ENCODE peak calls at places on chromosome 4, in seven cellular contexts. R is SK-N-SH, A is astrocyte, P is MM.1S, D is IMR-90, W is H9, T is fibroblast of lung. Z is an unnamed sample.

GRCh38 chr4:155085843-155086530 is 122.4 kb upstream of the NPY2R start:
- DNase-seq in R (no peak), A (peak), P (no peak), D (peak), W (no peak), T (peak), Z (no peak)

GRCh38 chr4:74114234-74114633 is 15.2 kb upstream of the CXCL2 start:
- DNase-seq in R (no peak), A (peak), P (no peak), D (peak), W (no peak), T (peak), Z (no peak)

GRCh38 chr4:37981425-37981824 is 21.2 kb downstream of the PTTG2 start:
- DNase-seq in R (no peak), A (no peak), P (no peak), D (no peak), W (no peak), T (no peak), Z (no peak)

GRCh38 chr4:2878346-2878745 is 34.7 kb downstream of the ADD1 start:
- DNase-seq in R (no peak), A (no peak), P (no peak), D (no peak), W (no peak), T (no peak), Z (no peak)

GRCh38 chr4:3677671-3678070 is 88.5 kb upstream of the ADRA2C start:
- DNase-seq in R (no peak), A (no peak), P (no peak), D (no peak), W (no peak), T (no peak), Z (no peak)

GRCh38 chr4:113560579-113560978 is 201.0 kb downstream of the CAMK2D start:
- DNase-seq in R (no peak), A (no peak), P (no peak), D (no peak), W (no peak), T (peak), Z (no peak)

GRCh38 chr4:118941799-118942198 is 53.1 kb downstream of the SYNPO2 start:
- DNase-seq in R (no peak), A (peak), P (no peak), D (peak), W (no peak), T (peak), Z (no peak)

GRCh38 chr4:127668770-127669169 is 36.0 kb downstream of the INTU start:
- DNase-seq in R (no peak), A (peak), P (no peak), D (peak), W (no peak), T (no peak), Z (no peak)

GRCh38 chr4:86043755-86044592 is 315.9 kb downstream of the MAPK10 start:
- DNase-seq in R (peak), A (no peak), P (peak), D (peak), W (no peak), T (peak), Z (peak)

GRCh38 chr4:123785515-123785914 is 388.9 kb downstream of the SPRY1 start:
- DNase-seq in R (no peak), A (peak), P (no peak), D (peak), W (peak), T (peak), Z (peak)

GRCh38 chr4:3122081-3122563 is 47.6 kb downstream of the HTT start:
- DNase-seq in R (no peak), A (peak), P (no peak), D (peak), W (no peak), T (peak), Z (no peak)

GRCh38 chr4:105059337-105059736 is 87.3 kb upstream of the TET2 start:
- DNase-seq in R (no peak), A (peak), P (no peak), D (no peak), W (no peak), T (no peak), Z (no peak)

GRCh38 chr4:104829761-104830160 is 316.9 kb upstream of the TET2 start:
- DNase-seq in R (no peak), A (no peak), P (no peak), D (no peak), W (no peak), T (no peak), Z (no peak)

GRCh38 chr4:107794001-107794400 is 30.7 kb upstream of the SGMS2 start:
- DNase-seq in R (no peak), A (no peak), P (no peak), D (no peak), W (no peak), T (no peak), Z (peak)

GRCh38 chr4:13173974-13174373 is 310.2 kb downstream of the RAB28 start:
- DNase-seq in R (no peak), A (no peak), P (no peak), D (no peak), W (no peak), T (peak), Z (peak)

GRCh38 chr4:82898322-82899243 is 2.0 kb upstream of the THAP9 start:
- DNase-seq in R (no peak), A (peak), P (peak), D (peak), W (no peak), T (peak), Z (peak)

GRCh38 chr4:121654738-121655137 is 42.0 kb downstream of the ANXA5 start:
- DNase-seq in R (no peak), A (no peak), P (no peak), D (no peak), W (no peak), T (no peak), Z (no peak)

GRCh38 chr4:101306225-101306624 is 41.1 kb downstream of the PPP3CA start:
- DNase-seq in R (no peak), A (peak), P (peak), D (no peak), W (no peak), T (no peak), Z (no peak)

GRCh38 chr4:186685744-186686143 is 37.9 kb downstream of the FAT1 start:
- DNase-seq in R (no peak), A (peak), P (no peak), D (peak), W (no peak), T (peak), Z (no peak)

GRCh38 chr4:101871962-101872676 is 81.6 kb downstream of the BANK1 start:
- DNase-seq in R (no peak), A (no peak), P (no peak), D (no peak), W (no peak), T (no peak), Z (no peak)

GRCh38 chr4:178306565-178306964 is 864.3 kb upstream of the AGA start:
- DNase-seq in R (no peak), A (peak), P (no peak), D (peak), W (peak), T (peak), Z (no peak)

GRCh38 chr4:10461091-10461849 is 4.0 kb upstream of the ZNF518B start:
- DNase-seq in R (peak), A (peak), P (peak), D (peak), W (peak), T (peak), Z (peak)

GRCh38 chr4:147964519-147964918 is 232.6 kb downstream of the ARHGAP10 start:
- DNase-seq in R (no peak), A (no peak), P (no peak), D (peak), W (no peak), T (peak), Z (no peak)

GRCh38 chr4:111268769-111269414 is 646.0 kb upstream of the PITX2 start:
- DNase-seq in R (no peak), A (peak), P (peak), D (peak), W (no peak), T (peak), Z (no peak)

GRCh38 chr4:48899950-48900349 is 6.6 kb downstream of the OCIAD2 start:
- DNase-seq in R (no peak), A (peak), P (no peak), D (peak), W (no peak), T (no peak), Z (no peak)

GRCh38 chr4:189285377-189285776 is 655.3 kb upstream of the FRG1 start:
- DNase-seq in R (no peak), A (no peak), P (no peak), D (no peak), W (peak), T (no peak), Z (no peak)

DNA sequence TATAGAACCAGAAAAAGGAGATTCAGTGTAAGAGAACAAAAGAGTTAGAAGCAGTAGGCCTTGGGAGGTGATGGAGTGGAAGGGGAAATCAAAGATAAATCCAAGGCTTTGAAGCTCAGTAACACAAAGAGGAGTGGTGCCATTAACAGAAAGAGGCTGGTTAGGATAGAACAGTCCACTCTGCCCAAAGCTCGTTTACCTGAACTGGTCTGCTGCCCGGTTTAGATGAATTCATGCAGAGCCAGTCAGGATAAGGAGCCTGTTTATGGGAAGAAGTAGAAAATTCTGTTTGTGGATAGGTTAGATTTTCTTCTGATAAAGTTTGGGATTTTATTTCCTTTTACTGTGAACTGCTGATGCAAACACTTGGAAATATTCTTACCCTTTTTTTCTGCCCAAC is 80.6 kb downstream of the HMGB2 start:
- DNase-seq in R (no peak), A (no peak), P (no peak), D (no peak), W (no peak), T (no peak), Z (no peak)
- H3K9ac ChIP-seq in R (no peak), A (no peak), P (no peak), D (no peak), W (no peak), T (no peak), Z (no peak)

GRCh38 chr4:42638993-42639392 is 17.9 kb downstream of the ATP8A1 start:
- DNase-seq in R (no peak), A (no peak), P (peak), D (no peak), W (no peak), T (no peak), Z (no peak)
- H3K9ac ChIP-seq in R (no peak), A (no peak), P (peak), D (no peak), W (no peak), T (no peak), Z (no peak)

GRCh38 chr4:39533541-39533940 is 6.3 kb upstream of the UGDH start:
- DNase-seq in R (no peak), A (no peak), P (no peak), D (no peak), W (no peak), T (no peak), Z (no peak)
- H3K9ac ChIP-seq in R (no peak), A (no peak), P (no peak), D (no peak), W (no peak), T (no peak), Z (no peak)

GRCh38 chr4:54290980-54291379 is 61.9 kb downstream of the PDGFRA start:
- DNase-seq in R (no peak), A (no peak), P (no peak), D (no peak), W (no peak), T (no peak), Z (no peak)
- H3K9ac ChIP-seq in R (no peak), A (no peak), P (no peak), D (no peak), W (no peak), T (no peak), Z (no peak)

DNA sequence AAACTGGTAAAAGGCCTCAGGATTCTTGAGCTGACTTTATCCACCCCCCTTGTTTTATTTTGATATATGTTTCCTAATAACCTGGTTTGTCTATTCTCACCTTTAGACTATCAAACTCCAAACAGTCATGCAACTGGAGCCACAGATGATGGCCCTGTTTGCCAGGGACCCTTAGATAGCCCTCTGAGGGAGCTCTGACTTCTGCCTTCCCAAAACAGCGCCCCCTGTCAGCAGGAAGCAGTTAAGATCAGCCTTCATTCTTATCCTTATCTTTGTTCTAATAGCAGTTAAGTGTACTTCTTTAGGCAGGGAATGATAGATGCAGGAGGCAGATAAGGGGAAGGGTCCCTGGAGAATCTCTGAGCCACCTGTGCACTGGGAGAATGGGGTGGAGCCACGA is 27.5 kb upstream of the CXCL13 start:
- DNase-seq in R (no peak), A (no peak), P (no peak), D (no peak), W (no peak), T (no peak), Z (no peak)
- H3K9ac ChIP-seq in R (no peak), A (no peak), P (no peak), D (no peak), W (no peak), T (no peak), Z (no peak)

DNA sequence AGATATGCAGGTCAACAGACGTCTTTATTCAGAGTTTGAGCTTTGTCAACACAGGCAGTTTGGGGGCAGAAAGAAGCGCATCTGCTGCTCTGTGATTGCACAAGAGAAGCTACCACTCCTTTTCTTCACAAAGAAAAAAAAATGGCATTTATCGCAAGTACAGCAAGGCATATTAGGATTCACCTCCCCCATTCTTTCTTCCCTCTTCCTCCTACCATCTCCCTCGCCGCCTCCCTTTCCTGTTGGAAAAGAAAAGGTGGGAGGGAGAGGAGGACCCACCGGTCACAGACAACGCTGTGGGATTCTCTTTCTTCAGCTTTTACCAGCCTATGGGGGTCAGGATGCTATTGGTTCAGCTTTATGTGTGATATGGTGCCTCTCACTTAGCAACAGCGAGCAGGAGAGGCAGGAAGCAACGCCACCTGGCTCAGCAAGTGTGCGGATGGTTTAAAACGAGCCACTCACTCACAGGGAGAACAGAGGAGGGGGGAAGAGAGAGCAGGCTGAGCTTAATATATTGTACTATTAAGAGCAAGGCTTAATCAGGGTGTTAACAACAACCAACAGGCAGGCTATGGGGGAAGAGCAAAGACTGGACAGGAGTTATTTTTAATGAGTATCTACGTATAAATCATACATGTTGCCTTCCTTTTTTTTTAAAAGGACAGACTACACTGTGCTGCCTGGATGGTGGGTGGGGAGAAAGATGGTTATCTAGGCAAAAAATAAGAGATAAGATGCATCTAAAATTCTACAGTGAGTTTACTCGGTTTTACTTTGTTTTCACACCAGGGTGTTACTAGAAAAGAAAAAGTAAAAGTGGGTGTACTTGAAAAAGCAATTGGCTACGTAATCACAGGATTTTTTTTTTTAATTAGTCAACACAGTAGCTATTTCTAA is 104.7 kb downstream of the MAML3 start:
- DNase-seq in R (peak), A (peak), P (no peak), D (peak), W (peak), T (peak), Z (peak)
- H3K9ac ChIP-seq in R (peak), A (peak), P (no peak), D (peak), W (peak), T (peak), Z (peak)

DNA sequence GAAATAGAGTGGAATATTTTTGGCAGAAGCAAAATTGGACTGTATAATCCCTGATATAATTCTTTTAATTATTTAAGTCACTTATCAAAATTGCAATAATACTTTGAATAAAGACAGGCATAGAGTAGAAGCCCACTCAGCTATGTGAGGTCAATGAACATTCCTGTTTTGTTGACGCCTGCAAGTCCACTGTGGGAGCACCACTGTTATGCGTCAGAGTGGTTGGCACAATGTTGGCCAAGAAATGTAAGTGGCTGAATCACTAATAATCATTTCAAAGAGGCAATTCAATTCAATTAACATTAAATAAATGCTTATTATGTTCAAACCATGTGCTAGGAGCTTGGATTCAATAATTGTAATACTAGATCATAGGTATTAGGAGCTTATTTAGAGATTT is 221.0 kb downstream of the SPCS3 start:
- DNase-seq in R (no peak), A (peak), P (no peak), D (no peak), W (no peak), T (no peak), Z (no peak)
- H3K9ac ChIP-seq in R (no peak), A (no peak), P (no peak), D (no peak), W (no peak), T (no peak), Z (no peak)

DNA sequence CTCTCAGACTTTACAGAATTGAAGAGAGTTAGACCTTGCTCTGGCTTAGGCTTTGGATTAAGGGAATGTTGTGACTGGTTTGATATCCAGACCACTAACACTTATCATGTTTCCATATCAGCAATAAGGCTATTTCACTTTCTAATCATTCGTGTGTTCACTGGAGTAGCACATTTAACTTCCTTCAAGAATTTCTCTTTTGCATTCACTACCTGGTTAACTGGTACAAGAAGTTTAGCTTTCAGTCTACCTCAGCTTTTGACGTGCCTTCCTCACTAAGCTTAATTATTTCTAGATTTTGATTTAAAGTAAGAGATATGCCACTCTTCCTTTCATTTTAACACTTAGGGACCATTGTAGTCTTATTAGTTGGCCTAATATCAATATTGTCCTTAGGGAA is 62.6 kb downstream of the CASP6 start:
- DNase-seq in R (no peak), A (no peak), P (no peak), D (no peak), W (no peak), T (no peak), Z (no peak)
- H3K9ac ChIP-seq in R (no peak), A (no peak), P (no peak), D (no peak), W (no peak), T (no peak), Z (no peak)

Z was measured in colonic mucosa.